ENCODE peak calls at places on chromosomes 4 and X, in six cellular contexts. S, C, Z, V, B and X are unnamed samples.

GRCh38 chrX:115948018-115948923 is 222.3 kb upstream of the AGTR2 start:
- DNase-seq in B (no peak), S (no peak), V (no peak), Z (no peak), C (no peak), X (no peak)

GRCh38 chr4:58261526-58261925 is 1151.3 kb upstream of the IGFBP7 start:
- DNase-seq in C (no peak), B (no peak), S (no peak), V (no peak), Z (no peak), X (no peak)

GRCh38 chr4:76704133-76704881 is 193.6 kb downstream of the SOWAHB start:
- DNase-seq in Z (no peak), V (no peak), S (no peak), C (peak; percentile 91), B (peak; percentile 64), X (no peak)

GRCh38 chr4:54961357-54961975 is 163.9 kb downstream of the KDR start:
- DNase-seq in Z (no peak), B (peak; percentile 10), C (peak; percentile 4), S (no peak), V (peak; percentile 20), X (peak; percentile 41)

GRCh38 chr4:47122592-47123291 is 91.4 kb downstream of the GABRB1 start:
- DNase-seq in C (peak; percentile 61), B (peak; percentile 11), Z (no peak), S (no peak), V (peak; percentile 78), X (peak; percentile 68)

GRCh38 chr4:186037692-186038658 is 31.0 kb upstream of the TLR3 start:
- DNase-seq in S (no peak), V (peak; percentile 79), Z (no peak), C (peak; percentile 77), B (peak; percentile 59), X (peak; percentile 64)

GRCh38 chr4:30718021-30718888 is 1.9 kb upstream of the PCDH7 start:
- DNase-seq in C (no peak), S (no peak), Z (peak; percentile 48), V (peak; percentile 80), B (no peak), X (no peak)

GRCh38 chr4:45668086-45668485 is 455.8 kb downstream of the GABRG1 start:
- DNase-seq in V (no peak), C (no peak), B (no peak), Z (no peak), S (no peak), X (no peak)

GRCh38 chrX:32642283-32642682 is 569.1 kb downstream of the DMD start:
- DNase-seq in B (no peak), C (no peak), V (no peak), Z (no peak), S (no peak), X (no peak)

GRCh38 chrX:38916801-38917200 is 115.5 kb downstream of the MID1IP1 start:
- DNase-seq in Z (no peak), S (no peak), V (peak; percentile 60), B (no peak), C (no peak), X (no peak)
- TF ChIP-seq CTCF in Z (no peak), S (no peak), V (no peak), B (no peak), C (no peak), X (no peak)

GRCh38 chr4:167014944-167015343 is 219.3 kb downstream of the SPOCK3 start:
- DNase-seq in Z (no peak), B (no peak), V (no peak), S (no peak), C (no peak), X (no peak)

GRCh38 chr4:167021545-167022155 is 212.6 kb downstream of the SPOCK3 start:
- DNase-seq in Z (peak; percentile 45), V (peak; percentile 78), S (peak; percentile 63), B (peak; percentile 41), C (peak; percentile 62), X (peak; percentile 24)

GRCh38 chr4:167023359-167023925 is 210.9 kb downstream of the SPOCK3 start:
- DNase-seq in V (no peak), S (no peak), B (no peak), C (no peak), Z (no peak), X (no peak)

GRCh38 chr4:167025651-167026050 is 208.6 kb downstream of the SPOCK3 start:
- DNase-seq in C (peak; percentile 37), V (no peak), B (no peak), S (no peak), Z (no peak), X (no peak)

DNA sequence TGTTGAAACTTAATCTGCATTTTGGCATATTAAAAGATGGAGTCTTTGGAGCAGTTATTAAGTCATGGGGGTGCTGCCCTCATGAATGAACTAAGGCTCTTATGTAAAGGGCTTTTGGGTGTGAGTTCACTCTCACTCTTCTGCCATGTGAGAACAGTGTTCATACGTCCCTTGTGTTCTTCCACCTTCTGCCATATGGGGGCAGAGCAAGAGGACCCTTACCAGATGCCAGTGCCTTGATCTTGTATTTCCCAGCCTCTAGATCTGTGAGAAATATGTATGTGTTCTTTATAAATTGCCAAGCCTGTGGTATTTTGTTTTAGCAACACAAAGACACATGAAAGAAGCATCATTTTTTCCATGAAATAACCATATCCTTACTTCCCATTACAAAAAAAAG is 213.9 kb downstream of the SPOCK3 start:
- DNase-seq in B (no peak), Z (no peak), S (no peak), V (peak; percentile 17), C (peak; percentile 11), X (no peak)
- TF ChIP-seq CTCF in B (no peak), Z (no peak), S (no peak), V (peak; percentile 45), C (peak; percentile 12), X (peak; percentile 26)

DNA sequence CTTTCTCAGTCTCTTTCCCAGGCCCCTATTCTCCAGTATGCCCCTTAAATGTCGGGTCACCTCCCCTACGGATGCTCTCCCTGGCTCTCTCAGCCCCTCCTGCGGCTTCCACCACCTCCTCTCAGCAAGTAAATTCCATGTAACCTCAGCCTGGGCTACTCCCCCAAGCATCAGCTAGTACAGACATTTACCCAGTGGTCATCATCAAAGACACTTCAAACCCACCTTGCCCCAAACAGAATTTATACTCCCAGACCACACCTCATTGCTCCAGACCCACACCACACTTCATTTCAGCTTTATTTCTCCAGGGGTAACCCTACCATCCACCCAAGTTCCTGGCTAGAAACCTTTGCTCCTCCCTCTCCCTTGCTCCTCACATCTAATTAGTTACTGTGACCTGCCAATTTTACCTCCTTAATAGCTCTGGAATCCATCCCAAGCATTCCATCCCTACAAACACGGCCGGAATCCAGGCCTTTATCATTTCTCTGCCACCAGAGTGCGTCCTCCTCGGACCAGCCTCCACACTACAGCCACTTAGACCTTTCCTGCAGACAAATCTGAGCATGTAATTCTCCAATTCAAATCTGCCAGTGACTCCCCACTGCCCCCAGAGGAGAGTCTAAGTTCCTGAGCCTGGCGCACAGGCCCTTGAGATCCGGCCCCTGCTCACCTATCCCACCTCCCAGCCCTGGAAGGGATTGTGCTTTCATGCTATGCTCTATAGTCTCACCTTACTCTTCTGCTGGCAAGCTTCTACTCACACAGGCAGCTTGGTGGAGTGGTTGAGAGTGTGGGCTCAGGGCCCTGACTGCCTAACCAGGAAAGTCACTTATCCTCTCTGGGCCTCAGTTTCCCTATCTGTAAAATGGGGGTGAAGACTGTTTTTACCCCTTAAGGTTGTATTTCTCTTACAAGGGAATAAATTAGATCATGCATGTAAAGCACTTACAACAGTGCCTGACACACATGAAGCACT is 31.4 kb downstream of the PJA1 start:
- DNase-seq in Z (no peak), S (no peak), B (peak; percentile 22), V (peak; percentile 72), C (peak; percentile 78), X (peak; percentile 55)
- TF ChIP-seq CTCF in Z (peak; percentile 50), S (no peak), B (peak; percentile 57), V (peak; percentile 74), C (peak; percentile 51), X (peak; percentile 67)

GRCh38 chr4:13537832-13538177 is 6.5 kb downstream of the NKX3-2 start:
- DNase-seq in B (no peak), C (no peak), Z (no peak), S (no peak), V (no peak), X (no peak)
- TF ChIP-seq CTCF in B (no peak), C (no peak), Z (no peak), S (no peak), V (no peak), X (no peak)

GRCh38 chr4:15513545-15513944 is 43.9 kb downstream of the CC2D2A start:
- DNase-seq in B (no peak), Z (no peak), V (no peak), C (no peak), S (no peak), X (no peak)
- TF ChIP-seq CTCF in B (peak; percentile 18), Z (no peak), V (no peak), C (no peak), S (no peak), X (no peak)

GRCh38 chr4:134019657-134020056 is 181.9 kb downstream of the PABPC4L start:
- DNase-seq in B (no peak), Z (no peak), V (no peak), S (no peak), C (no peak), X (no peak)

GRCh38 chr4:134018845-134019244 is 182.7 kb downstream of the PABPC4L start:
- DNase-seq in C (no peak), S (no peak), Z (no peak), B (no peak), V (no peak), X (no peak)

GRCh38 chr4:134027931-134028330 is 173.7 kb downstream of the PABPC4L start:
- DNase-seq in C (peak; percentile 34), V (no peak), S (no peak), B (peak; percentile 34), Z (no peak), X (peak; percentile 89)

GRCh38 chr4:134028411-134028810 is 173.2 kb downstream of the PABPC4L start:
- DNase-seq in B (no peak), C (no peak), S (no peak), Z (no peak), V (no peak), X (no peak)

DNA sequence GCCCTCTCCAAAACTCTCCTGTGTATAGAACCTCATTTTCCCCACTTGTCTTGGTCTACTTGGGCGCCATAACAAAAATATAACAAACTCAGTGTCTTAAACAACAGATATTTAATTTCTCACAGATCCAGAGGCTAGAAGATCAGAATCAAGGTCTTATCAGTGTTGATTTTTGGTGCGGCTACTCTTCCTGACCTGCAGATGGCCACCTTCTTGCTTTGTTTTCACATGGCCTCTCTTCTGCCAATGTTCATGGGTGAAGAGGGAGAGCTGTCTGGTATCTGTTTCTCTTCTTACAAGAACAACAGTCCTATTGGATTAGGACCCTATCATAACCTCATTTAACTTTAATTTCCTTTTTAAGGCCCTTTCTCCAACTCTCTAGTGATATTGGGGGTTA is 177.3 kb downstream of the PABPC4L start:
- DNase-seq in S (no peak), V (peak; percentile 23), B (no peak), C (peak; percentile 39), Z (no peak), X (peak; percentile 40)
- TF ChIP-seq CTCF in S (no peak), V (peak; percentile 28), B (peak; percentile 25), C (peak; percentile 9), Z (no peak), X (peak; percentile 64)

GRCh38 chr4:125739760-125740159 is 425.0 kb downstream of the FAT4 start:
- DNase-seq in V (peak; percentile 15), C (no peak), S (no peak), B (peak; percentile 21), Z (no peak), X (no peak)
- TF ChIP-seq CTCF in V (no peak), C (no peak), S (no peak), B (no peak), Z (no peak), X (no peak)